ENCODE peak calls at places on chromosomes 2 and 18, in eight cellular contexts. One of them, this sample, is unnamed.
A peak's percentile ranks its signal among the peaks of the same experiment; 100 is the strongest.

GRCh38 chr2:176553685-176554106 is 284.5 kb downstream of the MTX2 start:
- DNase-seq in ovary: peak; percentile 76
- DNase-seq in heart left ventricle: peak; percentile 56
- DNase-seq in HCT116: peak; percentile 32
- DNase-seq in breast epithelium: peak; percentile 54
- DNase-seq in stomach: peak; percentile 68
- DNase-seq in IMR-90: peak; percentile 1
- DNase-seq in Peyer's patch: peak; percentile 74
- DNase-seq in this sample: peak; percentile 74

GRCh38 chr2:176156959-176157498 is at the start of gene HOXD3:
- DNase-seq in ovary: no peak
- DNase-seq in heart left ventricle: no peak
- DNase-seq in HCT116: no peak
- DNase-seq in breast epithelium: no peak
- DNase-seq in stomach: no peak
- DNase-seq in IMR-90: no peak
- DNase-seq in Peyer's patch: peak; percentile 27
- DNase-seq in this sample: no peak

GRCh38 chr2:96839288-96839874 is 4.4 kb downstream of the ANKRD23 start:
- DNase-seq in ovary: peak; percentile 52
- DNase-seq in heart left ventricle: no peak
- DNase-seq in HCT116: no peak
- DNase-seq in breast epithelium: no peak
- DNase-seq in stomach: peak; percentile 82
- DNase-seq in IMR-90: no peak
- DNase-seq in Peyer's patch: peak; percentile 95
- DNase-seq in this sample: no peak

GRCh38 chr18:54684786-54685185 is 93.7 kb downstream of the DYNAP start:
- DNase-seq in ovary: no peak
- DNase-seq in heart left ventricle: peak; percentile 44
- DNase-seq in HCT116: no peak
- DNase-seq in breast epithelium: no peak
- DNase-seq in stomach: no peak
- DNase-seq in IMR-90: no peak
- DNase-seq in Peyer's patch: no peak
- DNase-seq in this sample: no peak

GRCh38 chr2:120612471-120612870 is 123.2 kb upstream of the GLI2 start:
- DNase-seq in ovary: no peak
- DNase-seq in heart left ventricle: no peak
- DNase-seq in HCT116: no peak
- DNase-seq in breast epithelium: no peak
- DNase-seq in stomach: no peak
- DNase-seq in IMR-90: no peak
- DNase-seq in Peyer's patch: no peak
- DNase-seq in this sample: no peak

GRCh38 chr2:126507425-126507867 is 148.5 kb upstream of the GYPC start:
- DNase-seq in ovary: no peak
- DNase-seq in heart left ventricle: no peak
- DNase-seq in HCT116: no peak
- DNase-seq in breast epithelium: no peak
- DNase-seq in stomach: no peak
- DNase-seq in IMR-90: no peak
- DNase-seq in Peyer's patch: no peak
- DNase-seq in this sample: no peak

GRCh38 chr18:9731380-9731779 is 23.3 kb downstream of the RAB31 start:
- DNase-seq in ovary: no peak
- DNase-seq in heart left ventricle: no peak
- DNase-seq in HCT116: no peak
- DNase-seq in breast epithelium: no peak
- DNase-seq in stomach: no peak
- DNase-seq in IMR-90: peak; percentile 88
- DNase-seq in Peyer's patch: peak; percentile 29
- DNase-seq in this sample: no peak

GRCh38 chr2:20370191-20370590 is 19.5 kb upstream of the PUM2 start:
- DNase-seq in ovary: peak; percentile 33
- DNase-seq in heart left ventricle: no peak
- DNase-seq in HCT116: no peak
- DNase-seq in breast epithelium: no peak
- DNase-seq in stomach: no peak
- DNase-seq in IMR-90: peak; percentile 68
- DNase-seq in Peyer's patch: no peak
- DNase-seq in this sample: no peak

GRCh38 chr18:49948975-49949374 is 135.6 kb upstream of the ACAA2 start:
- DNase-seq in ovary: no peak
- DNase-seq in heart left ventricle: no peak
- DNase-seq in HCT116: no peak
- DNase-seq in breast epithelium: no peak
- DNase-seq in stomach: no peak
- DNase-seq in IMR-90: no peak
- DNase-seq in Peyer's patch: no peak
- DNase-seq in this sample: no peak

GRCh38 chr2:25707927-25708326 is 34.5 kb upstream of the DTNB start:
- DNase-seq in ovary: no peak
- DNase-seq in heart left ventricle: no peak
- DNase-seq in HCT116: no peak
- DNase-seq in breast epithelium: no peak
- DNase-seq in stomach: no peak
- DNase-seq in IMR-90: no peak
- DNase-seq in Peyer's patch: no peak
- DNase-seq in this sample: no peak

GRCh38 chr2:1510184-1510583 is 96.9 kb downstream of the TPO start:
- DNase-seq in ovary: no peak
- DNase-seq in heart left ventricle: no peak
- DNase-seq in HCT116: no peak
- DNase-seq in breast epithelium: peak; percentile 10
- DNase-seq in stomach: no peak
- DNase-seq in IMR-90: no peak
- DNase-seq in Peyer's patch: no peak
- DNase-seq in this sample: no peak

GRCh38 chr2:168470188-168470879 is 14.3 kb downstream of the CERS6 start:
- DNase-seq in ovary: no peak
- DNase-seq in heart left ventricle: no peak
- DNase-seq in HCT116: no peak
- DNase-seq in breast epithelium: no peak
- DNase-seq in stomach: no peak
- DNase-seq in IMR-90: no peak
- DNase-seq in Peyer's patch: no peak
- DNase-seq in this sample: peak; percentile 48

GRCh38 chr18:2932247-2933181 is 80.4 kb downstream of the LPIN2 start:
- DNase-seq in ovary: no peak
- DNase-seq in heart left ventricle: no peak
- DNase-seq in HCT116: peak; percentile 34
- DNase-seq in breast epithelium: no peak
- DNase-seq in stomach: no peak
- DNase-seq in IMR-90: peak; percentile 70
- DNase-seq in Peyer's patch: no peak
- DNase-seq in this sample: peak; percentile 58

GRCh38 chr2:22375094-22375493 is 1009.9 kb upstream of the KLHL29 start:
- DNase-seq in ovary: no peak
- DNase-seq in heart left ventricle: no peak
- DNase-seq in HCT116: no peak
- DNase-seq in breast epithelium: no peak
- DNase-seq in stomach: no peak
- DNase-seq in IMR-90: no peak
- DNase-seq in Peyer's patch: no peak
- DNase-seq in this sample: no peak

GRCh38 chr2:143974262-143974661 is 545.7 kb downstream of the ZEB2 start:
- DNase-seq in ovary: no peak
- DNase-seq in heart left ventricle: no peak
- DNase-seq in HCT116: no peak
- DNase-seq in breast epithelium: no peak
- DNase-seq in stomach: no peak
- DNase-seq in IMR-90: peak; percentile 85
- DNase-seq in Peyer's patch: no peak
- DNase-seq in this sample: no peak

GRCh38 chr2:53170463-53170862 is 597.1 kb upstream of the CHAC2 start:
- DNase-seq in ovary: no peak
- DNase-seq in heart left ventricle: no peak
- DNase-seq in HCT116: no peak
- DNase-seq in breast epithelium: no peak
- DNase-seq in stomach: no peak
- DNase-seq in IMR-90: peak; percentile 77
- DNase-seq in Peyer's patch: no peak
- DNase-seq in this sample: no peak

GRCh38 chr18:45775241-45775676 is 50.2 kb upstream of the SIGLEC15 start:
- DNase-seq in ovary: peak; percentile 61
- DNase-seq in heart left ventricle: peak; percentile 84
- DNase-seq in HCT116: peak; percentile 69
- DNase-seq in breast epithelium: peak; percentile 78
- DNase-seq in stomach: peak; percentile 77
- DNase-seq in IMR-90: peak; percentile 63
- DNase-seq in Peyer's patch: peak; percentile 77
- DNase-seq in this sample: peak; percentile 63

GRCh38 chr2:151771599-151772358 is 37.5 kb upstream of the NEB start:
- DNase-seq in ovary: no peak
- DNase-seq in heart left ventricle: peak; percentile 31
- DNase-seq in HCT116: no peak
- DNase-seq in breast epithelium: no peak
- DNase-seq in stomach: no peak
- DNase-seq in IMR-90: peak; percentile 94
- DNase-seq in Peyer's patch: peak; percentile 87
- DNase-seq in this sample: no peak

GRCh38 chr2:151766421-151767153 is 32.3 kb upstream of the NEB start:
- DNase-seq in ovary: no peak
- DNase-seq in heart left ventricle: no peak
- DNase-seq in HCT116: no peak
- DNase-seq in breast epithelium: no peak
- DNase-seq in stomach: no peak
- DNase-seq in IMR-90: peak; percentile 19
- DNase-seq in Peyer's patch: no peak
- DNase-seq in this sample: no peak

GRCh38 chr2:151770995-151771394 is 36.7 kb upstream of the NEB start:
- DNase-seq in ovary: no peak
- DNase-seq in heart left ventricle: no peak
- DNase-seq in HCT116: no peak
- DNase-seq in breast epithelium: no peak
- DNase-seq in stomach: no peak
- DNase-seq in IMR-90: no peak
- DNase-seq in Peyer's patch: no peak
- DNase-seq in this sample: no peak

GRCh38 chr2:151767536-151767935 is 33.3 kb upstream of the NEB start:
- DNase-seq in ovary: no peak
- DNase-seq in heart left ventricle: no peak
- DNase-seq in HCT116: no peak
- DNase-seq in breast epithelium: no peak
- DNase-seq in stomach: no peak
- DNase-seq in IMR-90: peak; percentile 15
- DNase-seq in Peyer's patch: no peak
- DNase-seq in this sample: no peak

GRCh38 chr2:151769606-151770005 is 35.3 kb upstream of the NEB start:
- DNase-seq in ovary: no peak
- DNase-seq in heart left ventricle: no peak
- DNase-seq in HCT116: no peak
- DNase-seq in breast epithelium: no peak
- DNase-seq in stomach: no peak
- DNase-seq in IMR-90: no peak
- DNase-seq in Peyer's patch: no peak
- DNase-seq in this sample: no peak
- H3K27ac ChIP-seq in ovary: no peak overlapping the region
- H3K27ac ChIP-seq in heart left ventricle: no peak overlapping the region
- H3K27ac ChIP-seq in HCT116: no peak overlapping the region
- H3K27ac ChIP-seq in breast epithelium: no peak overlapping the region
- H3K27ac ChIP-seq in stomach: no peak overlapping the region
- H3K27ac ChIP-seq in IMR-90: no peak overlapping the region
- H3K27ac ChIP-seq in Peyer's patch: no peak overlapping the region
- H3K27ac ChIP-seq in this sample: no peak overlapping the region

GRCh38 chr2:63818276-63818675 is 23.4 kb upstream of the UGP2 start:
- DNase-seq in ovary: no peak
- DNase-seq in heart left ventricle: no peak
- DNase-seq in HCT116: no peak
- DNase-seq in breast epithelium: no peak
- DNase-seq in stomach: no peak
- DNase-seq in IMR-90: no peak
- DNase-seq in Peyer's patch: no peak
- DNase-seq in this sample: no peak
- H3K4me3 ChIP-seq in ovary: no peak overlapping the region
- H3K4me3 ChIP-seq in heart left ventricle: no peak overlapping the region
- H3K4me3 ChIP-seq in HCT116: no peak overlapping the region
- H3K4me3 ChIP-seq in breast epithelium: no peak overlapping the region
- H3K4me3 ChIP-seq in stomach: no peak overlapping the region
- H3K4me3 ChIP-seq in IMR-90: no peak overlapping the region
- H3K4me3 ChIP-seq in Peyer's patch: no peak overlapping the region
- H3K4me3 ChIP-seq in this sample: no peak overlapping the region

GRCh38 chr2:74458132-74458956 is at the start of gene WBP1:
- DNase-seq in ovary: peak; percentile 99
- DNase-seq in heart left ventricle: peak; percentile 100
- DNase-seq in HCT116: peak; percentile 100
- DNase-seq in breast epithelium: peak; percentile 99
- DNase-seq in stomach: peak; percentile 100
- DNase-seq in IMR-90: peak; percentile 100
- DNase-seq in Peyer's patch: peak; percentile 100
- DNase-seq in this sample: peak; percentile 100
- TF ChIP-seq POLR2A in ovary: no peak
- TF ChIP-seq POLR2A in heart left ventricle: peak; percentile 61
- TF ChIP-seq POLR2A in HCT116: peak; percentile 6
- TF ChIP-seq POLR2A in breast epithelium: peak; percentile 11
- TF ChIP-seq POLR2A in stomach: no peak
- TF ChIP-seq POLR2A in IMR-90: no peak
- TF ChIP-seq POLR2A in Peyer's patch: peak; percentile 61
- TF ChIP-seq POLR2A in this sample: no peak

GRCh38 chr2:164897521-164898260 is 56.1 kb upstream of the COBLL1 start:
- DNase-seq in ovary: no peak
- DNase-seq in heart left ventricle: no peak
- DNase-seq in HCT116: no peak
- DNase-seq in breast epithelium: no peak
- DNase-seq in stomach: no peak
- DNase-seq in IMR-90: no peak
- DNase-seq in Peyer's patch: no peak
- DNase-seq in this sample: no peak
- H3K27ac ChIP-seq in ovary: no peak overlapping the region
- H3K27ac ChIP-seq in heart left ventricle: no peak overlapping the region
- H3K27ac ChIP-seq in HCT116: no peak overlapping the region
- H3K27ac ChIP-seq in breast epithelium: no peak overlapping the region
- H3K27ac ChIP-seq in stomach: no peak overlapping the region
- H3K27ac ChIP-seq in IMR-90: peak overlapping the region; percentile 57
- H3K27ac ChIP-seq in Peyer's patch: no peak overlapping the region
- H3K27ac ChIP-seq in this sample: no peak overlapping the region

GRCh38 chr2:78892310-78892709 is 133.2 kb upstream of the REG3G start:
- DNase-seq in ovary: no peak
- DNase-seq in heart left ventricle: no peak
- DNase-seq in HCT116: no peak
- DNase-seq in breast epithelium: no peak
- DNase-seq in stomach: no peak
- DNase-seq in IMR-90: no peak
- DNase-seq in Peyer's patch: no peak
- DNase-seq in this sample: no peak
- H3K4me3 ChIP-seq in ovary: no peak overlapping the region
- H3K4me3 ChIP-seq in heart left ventricle: no peak overlapping the region
- H3K4me3 ChIP-seq in HCT116: no peak overlapping the region
- H3K4me3 ChIP-seq in breast epithelium: no peak overlapping the region
- H3K4me3 ChIP-seq in stomach: no peak overlapping the region
- H3K4me3 ChIP-seq in IMR-90: no peak overlapping the region
- H3K4me3 ChIP-seq in Peyer's patch: no peak overlapping the region
- H3K4me3 ChIP-seq in this sample: no peak overlapping the region